ENCODE peak calls at places on chromosomes 5 and 9, in seven cellular contexts. L is activated CD4-positive, alpha-beta T cell treated with anti-CD3 and anti-CD28 coated beads, Interleukin-2, amount 10 ng/mL, durations not matched to agents 7 days and 5 days; U is Kasumi-1; Z is RWPE1; E is activated T-cell treated with anti-CD3 and anti-CD28 coated beads for 1 hour; Y is OCI-LY7; Q is EL. R is an unnamed sample.
A peak's percentile ranks its signal among the peaks of the same experiment; 100 is the strongest.

GRCh38 chr5:149760700-149761187 is 30.6 kb downstream of the PPARGC1B start:
- DNase-seq in U (no peak), L (no peak), Y (no peak), Q (peak; percentile 62), Z (no peak), E (no peak), R (peak; percentile 34)

GRCh38 chr5:73153513-73153912 is 19.5 kb upstream of the TMEM174 start:
- DNase-seq in Y (peak; percentile 28), U (no peak), Z (no peak), E (no peak), Q (no peak), L (no peak), R (no peak)

GRCh38 chr5:91850031-91850430 is 466.9 kb upstream of the ARRDC3 start:
- DNase-seq in Y (no peak), E (no peak), Z (no peak), Q (peak; percentile 12), U (no peak), L (no peak), R (no peak)

GRCh38 chr9:14080940-14081621 is 232.9 kb downstream of the NFIB start:
- DNase-seq in Y (peak; percentile 22), U (no peak), Z (peak; percentile 36), Q (no peak), E (no peak), L (no peak), R (no peak)

GRCh38 chr9:124139001-124139400 is 118.7 kb upstream of the NEK6 start:
- DNase-seq in Y (no peak), U (no peak), L (no peak), E (no peak), Q (peak; percentile 53), Z (no peak), R (no peak)

GRCh38 chr5:147737921-147738320 is 44.6 kb downstream of the JAKMIP2 start:
- DNase-seq in U (no peak), E (no peak), Q (no peak), Z (no peak), L (no peak), Y (no peak), R (no peak)

GRCh38 chr5:50463047-50463446 is 22.0 kb upstream of the EMB start:
- DNase-seq in Y (no peak), Z (no peak), E (no peak), Q (no peak), U (no peak), L (no peak), R (no peak)

GRCh38 chr9:98327249-98327561 is 71.8 kb upstream of the TBC1D2 start:
- DNase-seq in Y (no peak), Z (no peak), U (no peak), Q (no peak), L (no peak), E (no peak), R (no peak)

GRCh38 chr9:135707449-135708138 is 5.6 kb downstream of the KCNT1 start:
- DNase-seq in E (no peak), Y (no peak), L (no peak), Z (no peak), Q (no peak), U (no peak), R (no peak)

GRCh38 chr9:35566417-35566816 is 38.6 kb upstream of the TESK1 start:
- DNase-seq in U (no peak), L (no peak), E (no peak), Y (no peak), Q (peak; percentile 24), Z (no peak), R (no peak)

GRCh38 chr9:93667627-93668026 is 91.2 kb downstream of the PHF2 start:
- DNase-seq in Y (no peak), L (no peak), Z (no peak), E (no peak), Q (no peak), U (no peak), R (no peak)

GRCh38 chr9:132857031-132857430 is 21.1 kb downstream of the AK8 start:
- DNase-seq in Y (no peak), U (no peak), E (no peak), Q (peak; percentile 21), L (no peak), Z (no peak), R (no peak)

GRCh38 chr5:139854029-139854605 is 58.5 kb downstream of the PSD2 start:
- DNase-seq in Q (no peak), E (no peak), U (no peak), Y (no peak), Z (no peak), L (no peak), R (no peak)

GRCh38 chr9:81874926-81875325 is 53.3 kb upstream of the SPATA31D4 start:
- DNase-seq in E (no peak), Z (no peak), U (no peak), Y (no peak), L (no peak), Q (peak; percentile 79), R (no peak)

GRCh38 chr5:137231535-137231934 is 267.6 kb downstream of the SPOCK1 start:
- DNase-seq in E (no peak), U (no peak), Y (no peak), Q (peak; percentile 64), Z (peak; percentile 42), L (no peak), R (no peak)

GRCh38 chr9:89507626-89508025 is 9.7 kb upstream of the SEMA4D start:
- DNase-seq in Q (no peak), U (no peak), E (no peak), L (peak; percentile 33), Y (peak; percentile 80), Z (no peak), R (no peak)

R was measured in iPS-NIHi11.